ENCODE peak calls at places on chromosome 21, in nine cellular contexts. One of them, this sample, is unnamed.

GRCh38 chr21:34201441-34201838 is 128.1 kb downstream of the MRPS6 start:
- DNase-seq in esophagus muscularis mucosa: no peak
- DNase-seq in HepG2: no peak
- DNase-seq in suprapubic skin: no peak
- DNase-seq in H1: peak; percentile 45
- DNase-seq in transverse colon: no peak
- DNase-seq in SK-N-SH: no peak
- DNase-seq in sigmoid colon: no peak
- DNase-seq in upper lobe of left lung: no peak
- DNase-seq in this sample: no peak

GRCh38 chr21:41603476-41603875 is 95.5 kb upstream of the TMPRSS2 start:
- DNase-seq in upper lobe of left lung: no peak
- DNase-seq in HepG2: no peak
- DNase-seq in transverse colon: no peak
- DNase-seq in sigmoid colon: peak; percentile 39
- DNase-seq in suprapubic skin: peak; percentile 48
- DNase-seq in SK-N-SH: no peak
- DNase-seq in H1: no peak
- DNase-seq in esophagus muscularis mucosa: no peak
- DNase-seq in this sample: no peak

GRCh38 chr21:42062543-42063022 is 8.5 kb upstream of the UMODL1 start:
- DNase-seq in suprapubic skin: no peak
- DNase-seq in H1: no peak
- DNase-seq in sigmoid colon: no peak
- DNase-seq in SK-N-SH: no peak
- DNase-seq in transverse colon: peak; percentile 76
- DNase-seq in upper lobe of left lung: peak; percentile 72
- DNase-seq in HepG2: no peak
- DNase-seq in esophagus muscularis mucosa: no peak
- DNase-seq in this sample: peak; percentile 56

GRCh38 chr21:29379517-29380054 is 80.9 kb downstream of the BACH1 start:
- DNase-seq in transverse colon: no peak
- DNase-seq in H1: no peak
- DNase-seq in SK-N-SH: no peak
- DNase-seq in sigmoid colon: no peak
- DNase-seq in HepG2: no peak
- DNase-seq in upper lobe of left lung: peak; percentile 24
- DNase-seq in suprapubic skin: no peak
- DNase-seq in esophagus muscularis mucosa: no peak
- DNase-seq in this sample: no peak

GRCh38 chr21:42513985-42514882 is 582 bp downstream of the SLC37A1 start:
- DNase-seq in SK-N-SH: peak; percentile 74
- DNase-seq in esophagus muscularis mucosa: no peak
- DNase-seq in H1: peak; percentile 80
- DNase-seq in suprapubic skin: no peak
- DNase-seq in sigmoid colon: peak; percentile 72
- DNase-seq in upper lobe of left lung: peak; percentile 61
- DNase-seq in transverse colon: peak; percentile 74
- DNase-seq in HepG2: no peak
- DNase-seq in this sample: peak; percentile 76

GRCh38 chr21:14901482-14901958 is 163.3 kb downstream of the NRIP1 start:
- DNase-seq in suprapubic skin: no peak
- DNase-seq in H1: no peak
- DNase-seq in esophagus muscularis mucosa: no peak
- DNase-seq in transverse colon: no peak
- DNase-seq in sigmoid colon: no peak
- DNase-seq in HepG2: no peak
- DNase-seq in SK-N-SH: no peak
- DNase-seq in upper lobe of left lung: no peak
- DNase-seq in this sample: no peak

GRCh38 chr21:27805696-27806095 is 838.8 kb upstream of the ADAMTS5 start:
- DNase-seq in HepG2: no peak
- DNase-seq in transverse colon: no peak
- DNase-seq in upper lobe of left lung: no peak
- DNase-seq in sigmoid colon: no peak
- DNase-seq in SK-N-SH: no peak
- DNase-seq in suprapubic skin: no peak
- DNase-seq in H1: no peak
- DNase-seq in esophagus muscularis mucosa: no peak
- DNase-seq in this sample: no peak

GRCh38 chr21:36955783-36956182 is 10.7 kb downstream of the HLCS start:
- DNase-seq in H1: no peak
- DNase-seq in HepG2: no peak
- DNase-seq in SK-N-SH: no peak
- DNase-seq in transverse colon: no peak
- DNase-seq in sigmoid colon: no peak
- DNase-seq in esophagus muscularis mucosa: no peak
- DNase-seq in suprapubic skin: no peak
- DNase-seq in upper lobe of left lung: no peak
- DNase-seq in this sample: no peak

GRCh38 chr21:34530264-34530663 is 18.3 kb upstream of the KCNE1 start:
- DNase-seq in suprapubic skin: no peak
- DNase-seq in H1: no peak
- DNase-seq in HepG2: no peak
- DNase-seq in esophagus muscularis mucosa: no peak
- DNase-seq in SK-N-SH: no peak
- DNase-seq in upper lobe of left lung: no peak
- DNase-seq in sigmoid colon: no peak
- DNase-seq in transverse colon: no peak
- DNase-seq in this sample: no peak

GRCh38 chr21:28294046-28294445 is 698.6 kb downstream of the LTN1 start:
- DNase-seq in transverse colon: no peak
- DNase-seq in SK-N-SH: no peak
- DNase-seq in H1: no peak
- DNase-seq in HepG2: no peak
- DNase-seq in sigmoid colon: no peak
- DNase-seq in upper lobe of left lung: no peak
- DNase-seq in esophagus muscularis mucosa: no peak
- DNase-seq in suprapubic skin: no peak
- DNase-seq in this sample: no peak

GRCh38 chr21:29194847-29195246 is 64.4 kb downstream of the MAP3K7CL start:
- DNase-seq in sigmoid colon: no peak
- DNase-seq in transverse colon: no peak
- DNase-seq in HepG2: peak; percentile 25
- DNase-seq in H1: no peak
- DNase-seq in SK-N-SH: no peak
- DNase-seq in upper lobe of left lung: no peak
- DNase-seq in esophagus muscularis mucosa: no peak
- DNase-seq in suprapubic skin: no peak
- DNase-seq in this sample: no peak

GRCh38 chr21:14870841-14871126 is 194.0 kb downstream of the NRIP1 start:
- DNase-seq in H1: no peak
- DNase-seq in transverse colon: no peak
- DNase-seq in esophagus muscularis mucosa: no peak
- DNase-seq in sigmoid colon: no peak
- DNase-seq in suprapubic skin: no peak
- DNase-seq in HepG2: no peak
- DNase-seq in upper lobe of left lung: no peak
- DNase-seq in SK-N-SH: no peak
- DNase-seq in this sample: no peak

GRCh38 chr21:15437873-15438272 is 291.9 kb upstream of the USP25 start:
- DNase-seq in SK-N-SH: no peak
- DNase-seq in esophagus muscularis mucosa: no peak
- DNase-seq in HepG2: no peak
- DNase-seq in suprapubic skin: no peak
- DNase-seq in transverse colon: no peak
- DNase-seq in sigmoid colon: no peak
- DNase-seq in H1: no peak
- DNase-seq in upper lobe of left lung: no peak
- DNase-seq in this sample: no peak

DNA sequence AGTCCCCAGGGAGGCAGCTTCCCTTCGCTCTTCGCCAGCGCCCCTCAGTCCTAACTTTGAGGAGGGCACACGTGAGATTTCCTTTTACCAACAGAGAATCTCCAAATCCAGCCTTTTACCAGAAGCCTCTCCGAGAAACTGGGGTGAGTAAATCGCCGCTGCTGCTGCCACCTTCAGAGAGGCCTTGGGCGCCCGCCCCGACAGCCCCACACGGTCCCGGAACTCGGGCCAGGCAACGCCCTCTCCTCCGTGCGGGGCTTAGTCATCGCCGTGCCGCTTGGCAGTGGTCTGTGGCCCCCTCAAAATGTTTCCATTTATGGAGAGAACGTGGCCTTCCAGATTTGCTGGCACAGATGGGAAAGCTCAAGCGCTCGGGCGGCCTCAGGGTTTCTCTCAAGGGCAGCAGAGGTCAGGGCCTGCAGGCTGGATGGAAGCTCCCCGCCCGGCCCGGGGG is 41.4 kb upstream of the COL6A2 start:
- DNase-seq in upper lobe of left lung: peak; percentile 22
- DNase-seq in esophagus muscularis mucosa: peak; percentile 95
- DNase-seq in suprapubic skin: peak; percentile 90
- DNase-seq in H1: peak; percentile 52
- DNase-seq in transverse colon: peak; percentile 74
- DNase-seq in sigmoid colon: peak; percentile 98
- DNase-seq in SK-N-SH: no peak
- DNase-seq in HepG2: no peak
- DNase-seq in this sample: peak; percentile 44
- TF ChIP-seq POLR2AphosphoS5 in upper lobe of left lung: no peak
- TF ChIP-seq POLR2AphosphoS5 in esophagus muscularis mucosa: peak; percentile 95
- TF ChIP-seq POLR2AphosphoS5 in suprapubic skin: peak; percentile 28
- TF ChIP-seq POLR2AphosphoS5 in H1: no peak
- TF ChIP-seq POLR2AphosphoS5 in transverse colon: peak; percentile 85
- TF ChIP-seq POLR2AphosphoS5 in sigmoid colon: peak; percentile 91
- TF ChIP-seq POLR2AphosphoS5 in SK-N-SH: no peak
- TF ChIP-seq POLR2AphosphoS5 in HepG2: no peak
- TF ChIP-seq POLR2AphosphoS5 in this sample: peak; percentile 39

DNA sequence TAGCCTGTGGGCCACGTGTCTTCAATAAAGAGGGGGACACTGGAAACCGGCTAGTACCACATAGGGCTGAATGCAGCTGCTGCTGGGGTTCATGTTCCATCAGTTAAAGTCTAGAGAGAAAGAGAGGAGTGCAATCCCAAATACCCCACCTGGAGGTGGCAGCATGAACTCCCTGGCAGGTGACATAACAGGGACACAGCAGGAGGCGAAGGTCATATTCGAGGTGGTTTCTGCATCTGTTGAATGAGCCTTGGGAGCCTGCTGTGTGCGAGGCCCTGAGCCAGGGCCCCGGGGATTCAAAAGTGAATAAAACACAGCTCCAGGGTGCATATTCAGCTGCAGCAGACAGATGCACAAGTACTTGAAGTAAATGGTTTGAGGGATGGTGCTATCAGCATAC is 456.9 kb downstream of the SETD4 start:
- DNase-seq in suprapubic skin: no peak
- DNase-seq in sigmoid colon: no peak
- DNase-seq in upper lobe of left lung: no peak
- DNase-seq in transverse colon: no peak
- DNase-seq in SK-N-SH: no peak
- DNase-seq in HepG2: no peak
- DNase-seq in H1: peak; percentile 50
- DNase-seq in esophagus muscularis mucosa: no peak
- DNase-seq in this sample: no peak
- TF ChIP-seq EP300 in suprapubic skin: no peak
- TF ChIP-seq EP300 in sigmoid colon: no peak
- TF ChIP-seq EP300 in upper lobe of left lung: no peak
- TF ChIP-seq EP300 in transverse colon: no peak
- TF ChIP-seq EP300 in SK-N-SH: no peak
- TF ChIP-seq EP300 in HepG2: no peak
- TF ChIP-seq EP300 in H1: no peak
- TF ChIP-seq EP300 in esophagus muscularis mucosa: no peak
- TF ChIP-seq EP300 in this sample: no peak

GRCh38 chr21:18655927-18656326 is 252.3 kb upstream of the TMPRSS15 start:
- DNase-seq in sigmoid colon: no peak
- DNase-seq in H1: no peak
- DNase-seq in upper lobe of left lung: no peak
- DNase-seq in esophagus muscularis mucosa: no peak
- DNase-seq in HepG2: no peak
- DNase-seq in suprapubic skin: no peak
- DNase-seq in transverse colon: no peak
- DNase-seq in SK-N-SH: no peak
- DNase-seq in this sample: no peak
- H3K4me3 ChIP-seq in sigmoid colon: no peak overlapping the region
- H3K4me3 ChIP-seq in H1: no peak overlapping the region
- H3K4me3 ChIP-seq in upper lobe of left lung: no peak overlapping the region
- H3K4me3 ChIP-seq in esophagus muscularis mucosa: no peak overlapping the region
- H3K4me3 ChIP-seq in HepG2: no peak overlapping the region
- H3K4me3 ChIP-seq in suprapubic skin: no peak overlapping the region
- H3K4me3 ChIP-seq in transverse colon: no peak overlapping the region
- H3K4me3 ChIP-seq in SK-N-SH: no peak overlapping the region
- H3K4me3 ChIP-seq in this sample: no peak overlapping the region

GRCh38 chr21:39935716-39936115 is 68.5 kb downstream of the PCP4 start:
- DNase-seq in SK-N-SH: no peak
- DNase-seq in sigmoid colon: no peak
- DNase-seq in transverse colon: no peak
- DNase-seq in esophagus muscularis mucosa: no peak
- DNase-seq in suprapubic skin: no peak
- DNase-seq in upper lobe of left lung: no peak
- DNase-seq in HepG2: no peak
- DNase-seq in H1: no peak
- DNase-seq in this sample: no peak
- TF ChIP-seq POLR2AphosphoS5 in SK-N-SH: no peak
- TF ChIP-seq POLR2AphosphoS5 in sigmoid colon: no peak
- TF ChIP-seq POLR2AphosphoS5 in transverse colon: no peak
- TF ChIP-seq POLR2AphosphoS5 in esophagus muscularis mucosa: no peak
- TF ChIP-seq POLR2AphosphoS5 in suprapubic skin: no peak
- TF ChIP-seq POLR2AphosphoS5 in upper lobe of left lung: no peak
- TF ChIP-seq POLR2AphosphoS5 in HepG2: no peak
- TF ChIP-seq POLR2AphosphoS5 in H1: no peak
- TF ChIP-seq POLR2AphosphoS5 in this sample: no peak

DNA sequence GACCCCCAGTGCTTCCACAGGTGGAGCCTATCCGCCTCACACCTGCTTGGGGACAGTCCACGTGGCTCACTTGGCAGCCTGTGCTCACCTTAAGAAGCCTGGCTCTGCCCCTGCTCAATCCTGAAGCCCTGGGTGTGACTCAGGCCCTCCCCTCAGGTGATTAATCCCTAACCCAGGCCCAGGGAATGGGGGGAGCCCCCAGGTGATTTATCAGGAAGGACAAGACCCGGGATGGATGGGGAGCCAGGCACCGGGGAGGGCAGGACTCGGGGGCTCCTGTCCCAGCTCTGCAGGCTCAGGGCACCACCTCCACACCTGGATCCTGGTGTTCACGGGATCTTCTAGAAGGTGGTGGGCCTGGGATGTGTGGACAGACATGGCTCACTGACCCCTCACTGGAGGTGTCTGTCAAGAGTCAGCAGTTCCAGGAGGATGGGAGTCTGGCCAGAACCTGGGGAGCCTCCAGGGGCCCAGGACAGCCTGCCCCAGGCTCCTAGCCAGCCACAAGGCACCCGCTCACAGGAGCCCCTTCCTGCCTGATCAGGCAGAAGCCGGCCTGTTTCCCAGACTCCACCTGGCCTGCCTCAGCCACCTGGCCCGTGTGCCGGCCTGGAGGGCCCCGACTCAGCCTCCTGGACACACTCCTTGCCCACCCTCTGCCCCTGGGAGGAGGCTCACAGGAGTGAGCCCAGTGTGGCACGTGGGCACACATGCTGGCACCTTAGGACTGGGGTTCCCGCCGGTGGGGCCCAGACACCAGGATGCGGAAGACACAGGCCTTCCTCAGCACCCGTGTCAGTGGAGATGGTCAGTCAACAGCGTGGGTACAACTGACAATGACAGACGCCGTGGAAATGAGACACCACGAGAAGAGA is 38.6 kb upstream of the COL6A1 start:
- DNase-seq in sigmoid colon: no peak
- DNase-seq in upper lobe of left lung: no peak
- DNase-seq in SK-N-SH: no peak
- DNase-seq in suprapubic skin: no peak
- DNase-seq in esophagus muscularis mucosa: no peak
- DNase-seq in transverse colon: no peak
- DNase-seq in HepG2: no peak
- DNase-seq in H1: no peak
- DNase-seq in this sample: no peak
- TF ChIP-seq EP300 in sigmoid colon: no peak
- TF ChIP-seq EP300 in upper lobe of left lung: no peak
- TF ChIP-seq EP300 in SK-N-SH: no peak
- TF ChIP-seq EP300 in suprapubic skin: no peak
- TF ChIP-seq EP300 in esophagus muscularis mucosa: no peak
- TF ChIP-seq EP300 in transverse colon: no peak
- TF ChIP-seq EP300 in HepG2: no peak
- TF ChIP-seq EP300 in H1: no peak
- TF ChIP-seq EP300 in this sample: no peak

This sample was measured in stomach.